ENCODE peak calls at places on chromosomes 16 and 17, in six cellular contexts. K is body of pancreas, A is B cell, X is gastrocnemius medialis, E is AG10803, S is spleen. I is an unnamed sample.

GRCh38 chr16:53744449-53744848 is 40.5 kb downstream of the FTO start:
- DNase-seq in K (no peak), A (peak), X (no peak), E (no peak), S (peak), I (no peak)

GRCh38 chr17:81392909-81393654 is 2.2 kb upstream of the BAHCC1 start:
- DNase-seq in K (no peak), A (peak), X (no peak), E (peak), S (no peak), I (no peak)

GRCh38 chr16:79653337-79654000 is 52.9 kb upstream of the MAF start:
- DNase-seq in K (peak), A (no peak), X (no peak), E (no peak), S (no peak), I (no peak)

GRCh38 chr17:13024526-13025263 is 6.9 kb upstream of the ELAC2 start:
- DNase-seq in K (peak), A (peak), X (no peak), E (peak), S (peak), I (no peak)

GRCh38 chr17:75844530-75845057 is 390 bp upstream of the UNC13D start:
- DNase-seq in K (peak), A (peak), X (no peak), E (no peak), S (peak), I (no peak)

GRCh38 chr17:77727216-77727615 is 231.3 kb upstream of the TNRC6C start:
- DNase-seq in K (no peak), A (no peak), X (no peak), E (no peak), S (no peak), I (no peak)

GRCh38 chr17:44878627-44879221 is 20.5 kb downstream of the EFTUD2 start:
- DNase-seq in K (no peak), A (peak), X (no peak), E (peak), S (no peak), I (no peak)

GRCh38 chr17:9768381-9768934 is 22.9 kb downstream of the DHRS7C start:
- DNase-seq in K (no peak), A (peak), X (no peak), E (peak), S (no peak), I (no peak)

DNA sequence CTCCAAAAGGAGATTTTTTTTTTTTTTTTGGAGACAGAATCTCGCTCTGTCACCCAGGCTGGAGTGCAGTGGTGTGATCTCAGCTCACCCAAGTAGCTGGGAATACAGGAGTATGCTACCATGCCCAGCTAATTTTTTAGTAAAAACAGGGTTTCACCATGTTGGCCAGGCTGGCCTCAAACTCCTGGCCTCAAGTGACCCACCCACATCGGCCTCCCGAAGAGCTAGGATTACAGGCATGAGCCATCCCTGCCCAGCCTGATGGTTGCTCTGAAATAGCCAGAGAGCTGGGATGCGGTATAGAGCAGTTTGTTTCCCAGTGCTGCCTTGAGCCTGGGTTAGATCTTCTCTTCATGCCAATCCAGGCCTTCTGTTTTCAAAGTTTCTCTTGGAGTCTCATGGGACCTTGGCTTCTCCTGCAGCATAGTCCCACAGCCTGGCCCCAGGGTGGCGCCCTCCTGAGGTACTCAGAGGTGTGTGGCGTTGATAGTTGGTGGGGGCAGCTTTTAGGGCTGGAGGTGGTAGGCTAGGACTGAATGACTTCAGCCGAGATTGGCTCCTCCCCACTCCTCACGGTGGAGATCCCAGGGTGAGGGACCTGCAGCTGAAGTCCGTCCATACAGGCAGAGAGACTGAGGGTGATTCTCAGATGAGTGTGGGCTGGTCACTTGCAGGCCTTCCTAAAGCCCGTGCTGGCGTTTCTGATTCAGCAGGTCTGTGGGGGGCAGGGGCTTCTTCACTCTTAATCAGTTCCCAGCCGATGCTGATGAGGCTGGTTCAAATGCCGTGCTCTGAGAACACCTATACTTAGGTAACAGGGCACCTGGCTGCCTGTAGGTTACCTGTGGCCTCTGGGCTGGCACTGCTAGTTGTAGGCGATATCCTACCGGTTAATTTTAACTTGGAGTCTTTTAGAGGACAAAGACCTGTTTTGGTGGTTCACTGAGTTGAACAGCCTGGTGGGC is 52.0 kb downstream of the TNFRSF13B start:
- DNase-seq in K (no peak), A (no peak), X (no peak), E (no peak), S (peak), I (no peak)
- TF ChIP-seq CTCF in K (no peak), A (no peak), X (no peak), E (no peak), S (no peak), I (peak)

DNA sequence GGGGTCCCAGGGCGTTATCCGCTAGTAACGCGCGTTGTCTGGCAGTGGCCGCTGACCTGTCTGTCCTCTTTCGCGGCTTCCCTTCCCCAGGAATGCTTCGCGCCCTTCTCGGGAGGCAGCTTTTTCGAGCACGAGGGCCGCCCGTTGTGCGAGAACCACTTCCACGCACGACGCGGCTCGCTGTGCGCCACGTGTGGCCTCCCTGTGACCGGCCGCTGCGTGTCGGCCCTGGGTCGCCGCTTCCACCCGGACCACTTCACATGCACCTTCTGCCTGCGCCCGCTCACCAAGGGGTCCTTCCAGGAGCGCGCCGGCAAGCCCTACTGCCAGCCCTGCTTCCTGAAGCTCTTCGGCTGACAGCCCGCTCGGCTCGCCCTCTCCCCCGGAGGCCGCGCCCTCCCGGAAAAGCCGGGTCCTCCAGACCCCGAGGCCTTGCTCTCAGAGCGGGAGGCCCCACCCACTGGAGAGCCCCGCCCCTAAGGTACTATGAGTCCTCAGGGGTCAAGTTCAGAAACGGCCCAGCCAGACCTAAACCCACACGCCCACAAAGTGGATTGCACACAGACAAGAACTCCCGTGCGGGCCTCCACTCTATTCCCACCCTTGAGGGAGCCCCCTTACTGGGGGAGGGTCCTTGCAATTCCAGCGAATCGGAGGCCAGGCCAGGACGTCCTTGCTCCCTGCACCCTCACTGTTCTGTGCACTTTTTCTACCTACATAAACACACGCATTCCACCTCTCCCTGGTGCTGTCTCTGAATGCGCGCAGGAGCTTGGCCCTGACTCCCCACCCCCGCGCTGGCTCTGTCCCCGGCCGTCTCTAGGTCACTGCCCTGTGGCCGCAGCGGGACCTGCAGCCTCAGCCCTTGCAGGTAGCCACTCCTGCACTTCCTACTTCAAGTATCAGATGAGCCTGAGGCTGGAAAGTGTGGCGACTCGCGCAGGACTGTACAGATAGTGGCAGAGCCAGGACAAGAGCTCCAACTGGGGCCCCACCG is 5.4 kb upstream of the SLC5A2 start:
- DNase-seq in K (peak), A (peak), X (no peak), E (no peak), S (peak), I (peak)
- TF ChIP-seq CTCF in K (peak), A (no peak), X (no peak), E (no peak), S (peak), I (no peak)

GRCh38 chr17:65093930-65094329 is 37.4 kb upstream of the GNA13 start:
- DNase-seq in K (no peak), A (no peak), X (no peak), E (no peak), S (no peak), I (no peak)
- TF ChIP-seq CTCF in K (no peak), A (no peak), X (no peak), E (peak), S (no peak), I (peak)

GRCh38 chr17:7237761-7238417 is 1.4 kb downstream of the PHF23 start:
- DNase-seq in K (peak), A (peak), X (peak), E (peak), S (peak), I (no peak)

GRCh38 chr17:7240375-7240774 is 1.1 kb upstream of the PHF23 start:
- DNase-seq in K (no peak), A (no peak), X (no peak), E (no peak), S (no peak), I (no peak)

GRCh38 chr17:7238418-7239090 is 703 bp downstream of the PHF23 start:
- DNase-seq in K (no peak), A (peak), X (no peak), E (peak), S (no peak), I (no peak)

GRCh38 chr17:7241047-7241733 is 1.1 kb downstream of the GABARAP start:
- DNase-seq in K (no peak), A (no peak), X (no peak), E (peak), S (no peak), I (no peak)

DNA sequence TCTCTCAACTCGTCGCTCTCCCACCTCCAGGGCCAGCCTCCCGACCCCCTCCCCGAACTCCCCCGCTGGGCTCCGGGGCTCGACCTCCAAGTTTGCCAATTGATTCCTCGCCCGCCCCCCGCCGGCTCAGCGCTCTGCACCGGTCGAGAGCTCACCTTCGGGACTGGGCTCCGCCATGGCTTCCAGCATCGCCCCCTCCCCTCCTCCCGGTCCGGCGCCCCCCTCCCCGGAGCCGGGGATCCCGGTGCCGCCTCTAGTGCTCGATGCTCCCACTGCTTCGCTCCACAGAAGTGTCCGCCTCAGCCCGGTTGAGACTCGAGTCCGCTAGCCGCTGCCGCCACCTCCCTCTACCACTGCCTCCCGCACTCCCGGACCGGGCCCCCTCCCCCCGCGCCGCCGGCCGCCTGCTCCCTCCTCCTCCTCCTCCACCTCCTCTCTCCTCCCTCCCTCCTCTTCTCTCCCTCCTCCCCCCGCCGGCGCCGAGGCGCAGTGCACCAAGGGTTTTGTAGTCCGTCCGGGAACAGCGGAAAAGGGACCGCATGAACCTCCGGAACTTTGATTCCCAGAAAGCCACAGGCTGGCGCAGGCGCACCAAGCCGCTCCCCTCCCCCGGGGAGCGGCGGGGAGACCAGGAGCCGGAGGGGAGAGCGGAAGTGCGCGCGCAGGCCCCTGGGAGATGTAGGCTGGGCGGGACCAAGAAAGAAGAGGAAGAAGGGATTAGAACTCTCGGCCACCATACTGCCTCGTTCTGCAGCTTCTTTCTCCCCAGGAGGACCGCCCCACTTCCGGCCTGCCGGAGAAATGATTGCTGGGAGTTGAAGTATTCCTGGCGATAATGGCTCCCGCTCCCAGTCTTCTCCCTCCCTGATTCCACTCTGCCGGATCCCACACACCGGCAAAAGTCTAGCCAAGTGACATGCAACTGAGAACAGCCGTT is at the start of gene PHF23:
- DNase-seq in K (peak), A (peak), X (peak), E (peak), S (peak), I (peak)
- TF ChIP-seq CTCF in K (no peak), A (no peak), X (no peak), E (no peak), S (peak), I (peak)

GRCh38 chr17:34319087-34319486 is at the start of gene CCL8:
- DNase-seq in K (no peak), A (no peak), X (no peak), E (no peak), S (no peak), I (no peak)
- TF ChIP-seq CTCF in K (no peak), A (no peak), X (no peak), E (no peak), S (no peak), I (no peak)

GRCh38 chr16:12618515-12618914 is 185.2 kb downstream of the CPPED1 start:
- DNase-seq in K (no peak), A (no peak), X (no peak), E (no peak), S (no peak), I (no peak)
- TF ChIP-seq CTCF in K (no peak), A (no peak), X (no peak), E (no peak), S (no peak), I (no peak)

GRCh38 chr16:19114359-19115147 is 789 bp downstream of the ITPRIPL2 start:
- DNase-seq in K (peak), A (peak), X (no peak), E (peak), S (peak), I (peak)
- TF ChIP-seq CTCF in K (no peak), A (no peak), X (peak), E (peak), S (no peak), I (no peak)

DNA sequence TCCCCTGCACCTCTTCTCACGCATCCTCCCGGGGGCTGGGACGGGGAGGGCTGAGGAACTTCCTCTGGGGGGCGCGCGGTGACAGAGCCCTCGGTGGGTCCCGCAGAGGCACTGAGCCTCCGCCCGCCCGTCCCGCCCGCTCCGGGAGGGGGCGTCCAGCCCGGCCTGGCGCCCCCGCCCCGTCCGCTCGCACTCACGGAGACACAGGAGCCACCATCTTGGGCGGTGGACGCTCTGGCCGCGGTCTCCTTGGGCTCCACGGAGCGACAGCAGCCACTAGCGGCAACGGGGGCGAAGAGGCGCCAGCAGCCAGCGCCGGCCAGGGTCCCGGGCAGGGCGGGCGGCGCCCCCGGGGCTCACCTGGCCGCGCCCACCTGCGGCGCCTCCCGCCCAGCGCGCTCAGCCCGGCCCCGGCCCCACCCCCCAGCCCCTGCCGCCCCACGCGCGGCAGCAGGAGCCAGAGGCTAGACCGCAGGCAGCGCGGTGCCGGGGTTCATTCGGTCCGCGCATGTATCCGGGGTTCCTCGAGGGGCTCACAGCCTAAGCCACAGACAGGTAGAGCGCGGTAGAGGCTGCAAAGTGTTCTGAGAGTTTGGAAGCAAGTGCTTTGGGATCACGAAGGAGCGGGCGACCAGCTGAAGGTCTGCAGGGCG is at the start of gene C17orf113:
- DNase-seq in K (peak), A (peak), X (peak), E (peak), S (peak), I (no peak)
- TF ChIP-seq CTCF in K (peak), A (peak), X (peak), E (no peak), S (peak), I (peak)